ENCODE peak calls at places on chromosomes 3 and 15, in six cellular contexts. Q is CD4-positive, alpha-beta T cell; G is HFF-Myc; F is endothelial cell of umbilical vein; W is uterus; D is AG09309. S is an unnamed sample.

GRCh38 chr3:158105710-158106438 is at the start of gene SHOX2:
- DNase-seq in Q (peak), G (no peak), F (no peak), W (peak), D (no peak), S (peak)

GRCh38 chr3:129002573-129003569 is 1.8 kb downstream of the EFCC1 start:
- DNase-seq in Q (no peak), G (no peak), F (no peak), W (no peak), D (no peak), S (no peak)

GRCh38 chr3:11699083-11699427 is 55.3 kb upstream of the VGLL4 start:
- DNase-seq in Q (no peak), G (no peak), F (no peak), W (no peak), D (peak), S (no peak)

GRCh38 chr3:127482216-127483004 is 108.1 kb downstream of the TPRA1 start:
- DNase-seq in Q (no peak), G (peak), F (no peak), W (no peak), D (peak), S (no peak)

GRCh38 chr15:64699767-64700388 is 75.5 kb downstream of the RBPMS2 start:
- DNase-seq in Q (no peak), G (no peak), F (peak), W (no peak), D (no peak), S (peak)

GRCh38 chr15:63160638-63161037 is 3.4 kb upstream of the RPS27L start:
- DNase-seq in Q (no peak), G (no peak), F (no peak), W (no peak), D (no peak), S (no peak)

GRCh38 chr3:114624676-114625181 is 330.9 kb downstream of the TIGIT start:
- DNase-seq in Q (no peak), G (peak), F (peak), W (peak), D (peak), S (peak)

GRCh38 chr3:30667250-30667585 is 60.8 kb downstream of the TGFBR2 start:
- DNase-seq in Q (no peak), G (no peak), F (peak), W (no peak), D (no peak), S (no peak)

GRCh38 chr3:14460342-14461005 is 58.1 kb downstream of the SLC6A6 start:
- DNase-seq in Q (no peak), G (peak), F (peak), W (peak), D (peak), S (no peak)

GRCh38 chr15:58393196-58393790 is 38.5 kb upstream of the LIPC start:
- DNase-seq in Q (no peak), G (no peak), F (no peak), W (no peak), D (no peak), S (no peak)

GRCh38 chr3:18409266-18409665 is 15.9 kb downstream of the SATB1 start:
- DNase-seq in Q (no peak), G (no peak), F (no peak), W (no peak), D (no peak), S (no peak)

GRCh38 chr15:28888302-28888894 is 2.6 kb downstream of the APBA2 start:
- DNase-seq in Q (no peak), G (no peak), F (no peak), W (no peak), D (no peak), S (no peak)

GRCh38 chr3:75144396-75144795 is 519.7 kb upstream of the FRG2C start:
- DNase-seq in Q (no peak), G (no peak), F (no peak), W (no peak), D (no peak), S (no peak)

GRCh38 chr3:52244061-52244628 is 1.4 kb upstream of the PPM1M start:
- DNase-seq in Q (no peak), G (no peak), F (peak), W (no peak), D (no peak), S (no peak)

GRCh38 chr3:42007785-42008184 is 45.9 kb upstream of the ULK4 start:
- DNase-seq in Q (no peak), G (no peak), F (no peak), W (no peak), D (no peak), S (no peak)

GRCh38 chr3:37423825-37424224 is 249.4 kb upstream of the LRRFIP2 start:
- DNase-seq in Q (no peak), G (no peak), F (no peak), W (no peak), D (no peak), S (no peak)

GRCh38 chr15:100759698-100760356 is 119.8 kb upstream of the ALDH1A3 start:
- DNase-seq in Q (no peak), G (peak), F (peak), W (no peak), D (no peak), S (no peak)

GRCh38 chr3:184636774-184637316 is 75.0 kb downstream of the MAGEF1 start:
- DNase-seq in Q (no peak), G (no peak), F (no peak), W (no peak), D (peak), S (no peak)

GRCh38 chr15:35481992-35482391 is 64.0 kb downstream of the DPH6 start:
- DNase-seq in Q (no peak), G (peak), F (peak), W (no peak), D (peak), S (no peak)

GRCh38 chr3:37093481-37093880 is 80.9 kb downstream of the LRRFIP2 start:
- DNase-seq in Q (no peak), G (no peak), F (no peak), W (no peak), D (no peak), S (no peak)

GRCh38 chr15:78983146-78983918 is 38.5 kb upstream of the CTSH start:
- DNase-seq in Q (no peak), G (no peak), F (no peak), W (no peak), D (no peak), S (no peak)

GRCh38 chr15:34987982-34988873 is at the start of gene ZNF770:
- DNase-seq in Q (peak), G (peak), F (peak), W (peak), D (peak), S (peak)

GRCh38 chr3:71728632-71729342 is 3.6 kb upstream of the EIF4E3 start:
- DNase-seq in Q (no peak), G (no peak), F (no peak), W (no peak), D (no peak), S (peak)

GRCh38 chr3:100968908-100969556 is 24.2 kb downstream of the ABI3BP start:
- DNase-seq in Q (no peak), G (no peak), F (no peak), W (no peak), D (no peak), S (no peak)

GRCh38 chr15:35746121-35746520 is 200.2 kb upstream of the DPH6 start:
- DNase-seq in Q (no peak), G (no peak), F (no peak), W (no peak), D (no peak), S (no peak)

GRCh38 chr15:91263632-91264477 is 163.8 kb downstream of the SV2B start:
- DNase-seq in Q (no peak), G (no peak), F (no peak), W (peak), D (no peak), S (no peak)

GRCh38 chr3:38823186-38823585 is 7.2 kb upstream of the SCN10A start:
- DNase-seq in Q (no peak), G (no peak), F (no peak), W (no peak), D (no peak), S (no peak)

GRCh38 chr3:53721187-53721946 is 124.9 kb downstream of the CHDH start:
- DNase-seq in Q (no peak), G (no peak), F (no peak), W (no peak), D (no peak), S (no peak)

GRCh38 chr3:108818404-108818803 is 4.2 kb upstream of the TRAT1 start:
- DNase-seq in Q (peak), G (no peak), F (peak), W (no peak), D (no peak), S (no peak)
- TF ChIP-seq CTCF in Q (peak), G (no peak), F (peak), W (no peak), D (peak), S (no peak)

GRCh38 chr3:124463234-124463633 is 267.0 kb upstream of the UMPS start:
- DNase-seq in Q (no peak), G (no peak), F (no peak), W (no peak), D (no peak), S (no peak)
- TF ChIP-seq CTCF in Q (no peak), G (no peak), F (no peak), W (no peak), D (no peak), S (no peak)

DNA sequence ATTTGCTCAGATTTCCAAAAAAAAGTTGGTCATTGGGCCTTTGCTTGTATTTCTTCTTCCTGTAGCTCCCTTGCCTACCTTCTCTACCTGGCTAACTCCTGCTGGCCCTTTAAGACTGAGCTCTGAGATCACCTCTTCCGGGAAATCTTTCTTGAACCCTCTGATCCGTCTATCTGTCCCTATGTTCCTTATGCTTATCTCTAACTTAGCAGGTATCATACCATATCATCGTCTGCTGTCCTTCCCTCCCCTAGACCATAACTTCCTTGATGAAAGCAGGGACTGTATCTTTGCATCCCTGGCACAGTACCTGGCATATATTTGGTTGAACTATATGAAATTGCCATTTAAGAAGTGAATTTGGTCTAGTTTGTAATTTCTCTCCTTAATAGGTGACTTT is 42.3 kb downstream of the PDE8A start:
- DNase-seq in Q (no peak), G (no peak), F (no peak), W (no peak), D (no peak), S (no peak)
- TF ChIP-seq CTCF in Q (no peak), G (no peak), F (no peak), W (no peak), D (no peak), S (no peak)

DNA sequence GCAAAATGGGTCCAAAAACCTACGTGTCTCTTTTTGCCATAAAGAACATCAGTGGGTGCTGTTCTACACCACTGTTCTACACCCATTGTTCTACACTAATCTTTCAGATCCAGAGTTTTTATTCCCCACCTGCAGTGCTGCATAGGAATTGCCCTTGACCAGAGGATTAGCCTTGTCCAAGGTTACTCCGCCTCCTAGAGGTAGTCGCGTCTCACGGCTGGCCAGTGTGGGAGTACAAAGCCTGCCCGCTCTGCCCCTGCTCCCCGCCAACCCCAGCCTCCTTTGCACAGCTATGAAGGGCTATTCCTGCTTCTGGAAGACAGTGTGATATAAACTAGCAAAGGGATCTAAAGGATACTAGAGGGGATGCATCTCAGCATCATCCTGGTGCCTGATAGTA is 222.1 kb upstream of the LMCD1 start:
- DNase-seq in Q (no peak), G (no peak), F (no peak), W (no peak), D (no peak), S (no peak)
- TF ChIP-seq CTCF in Q (no peak), G (no peak), F (no peak), W (no peak), D (no peak), S (no peak)

GRCh38 chr3:10164546-10165393 is at the start of gene IRAK2:
- DNase-seq in Q (peak), G (no peak), F (peak), W (peak), D (no peak), S (peak)
- TF ChIP-seq CTCF in Q (peak), G (peak), F (peak), W (peak), D (peak), S (peak)

GRCh38 chr3:66991478-66991877 is 6.6 kb upstream of the KBTBD8 start:
- DNase-seq in Q (no peak), G (peak), F (peak), W (no peak), D (peak), S (no peak)

GRCh38 chr3:66989241-66989640 is 8.9 kb upstream of the KBTBD8 start:
- DNase-seq in Q (no peak), G (no peak), F (no peak), W (no peak), D (no peak), S (no peak)

GRCh38 chr3:66986406-66986805 is 11.7 kb upstream of the KBTBD8 start:
- DNase-seq in Q (no peak), G (no peak), F (no peak), W (no peak), D (no peak), S (no peak)

GRCh38 chr3:66993082-66993481 is 5.0 kb upstream of the KBTBD8 start:
- DNase-seq in Q (no peak), G (no peak), F (no peak), W (no peak), D (no peak), S (no peak)

GRCh38 chr3:66989860-66990696 is 8.0 kb upstream of the KBTBD8 start:
- DNase-seq in Q (no peak), G (no peak), F (no peak), W (no peak), D (no peak), S (no peak)
- TF ChIP-seq CTCF in Q (peak), G (peak), F (no peak), W (no peak), D (peak), S (no peak)

DNA sequence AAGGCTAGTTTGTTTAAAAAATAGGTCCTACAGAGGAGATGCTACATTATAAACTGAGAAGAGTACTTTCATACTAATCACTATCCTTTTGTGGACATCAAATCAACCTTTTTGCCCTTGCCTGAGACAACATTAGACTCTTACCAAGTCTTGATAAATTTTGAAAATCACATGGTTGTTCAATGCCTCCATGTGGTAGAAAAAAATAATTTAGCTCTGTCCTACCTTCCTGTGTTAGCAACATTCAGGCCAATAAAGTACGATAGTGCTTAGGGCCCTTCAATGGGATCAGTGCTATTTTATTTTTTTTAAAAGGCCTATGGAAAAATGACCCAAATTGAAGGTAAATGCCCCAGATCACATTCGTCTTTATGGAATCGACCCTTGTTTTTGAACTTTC is 5.0 kb upstream of the UBE2E1 start:
- DNase-seq in Q (no peak), G (no peak), F (peak), W (no peak), D (no peak), S (no peak)
- TF ChIP-seq CTCF in Q (no peak), G (no peak), F (no peak), W (peak), D (peak), S (no peak)

S was measured in glutamatergic neuron.